ENCODE peak calls at places on chromosomes 5 and 9, in six cellular contexts. E is spleen, W is breast epithelium, N is esophagus squamous epithelium, L is GM12878, R is adrenal gland. D is an unnamed sample. For H3K27me3, the result is how much of the 10 kb centered on the place peaks cover.

GRCh38 chr5:166358127-166358840 is 1933.2 kb upstream of the WWC1 start:
- DNase-seq in E (no peak), W (no peak), N (no peak), L (no peak), R (no peak), D (no peak)

GRCh38 chr5:10467281-10468198 is 25.9 kb downstream of the ROPN1L start:
- DNase-seq in E (peak), W (no peak), N (no peak), L (no peak), R (no peak), D (no peak)

GRCh38 chr5:138752951-138753793 is at the start of gene CTNNA1:
- DNase-seq in E (peak), W (peak), N (no peak), L (no peak), R (peak), D (peak)

GRCh38 chr9:110939053-110939452 is 99.2 kb downstream of the LPAR1 start:
- DNase-seq in E (no peak), W (no peak), N (no peak), L (no peak), R (no peak), D (no peak)

GRCh38 chr5:109479260-109479860 is 69.6 kb upstream of the PJA2 start:
- DNase-seq in E (no peak), W (no peak), N (no peak), L (no peak), R (no peak), D (no peak)

GRCh38 chr9:99852617-99853016 is 30.9 kb downstream of the NR4A3 start:
- DNase-seq in E (no peak), W (no peak), N (no peak), L (no peak), R (no peak), D (no peak)

GRCh38 chr5:127844631-127845030 is 141.4 kb downstream of the CCDC192 start:
- DNase-seq in E (no peak), W (peak), N (no peak), L (no peak), R (no peak), D (no peak)

GRCh38 chr9:120892748-120893584 is 16.0 kb upstream of the PHF19 start:
- DNase-seq in E (no peak), W (no peak), N (no peak), L (no peak), R (no peak), D (no peak)

GRCh38 chr5:124698774-124699173 is 47.7 kb downstream of the ZNF608 start:
- DNase-seq in E (no peak), W (no peak), N (no peak), L (no peak), R (no peak), D (no peak)

GRCh38 chr9:90893706-90894105 is 92.1 kb downstream of the SYK start:
- DNase-seq in E (no peak), W (no peak), N (no peak), L (no peak), R (no peak), D (peak)

GRCh38 chr5:78610163-78610583 is 38.4 kb downstream of the LHFPL2 start:
- DNase-seq in E (no peak), W (no peak), N (no peak), L (no peak), R (no peak), D (no peak)

GRCh38 chr9:7869340-7869739 is 69.8 kb upstream of the DMAC1 start:
- DNase-seq in E (no peak), W (no peak), N (no peak), L (no peak), R (no peak), D (no peak)

GRCh38 chr5:14383923-14384322 is 197.7 kb upstream of the OTULINL start:
- DNase-seq in E (no peak), W (no peak), N (no peak), L (no peak), R (no peak), D (no peak)

DNA sequence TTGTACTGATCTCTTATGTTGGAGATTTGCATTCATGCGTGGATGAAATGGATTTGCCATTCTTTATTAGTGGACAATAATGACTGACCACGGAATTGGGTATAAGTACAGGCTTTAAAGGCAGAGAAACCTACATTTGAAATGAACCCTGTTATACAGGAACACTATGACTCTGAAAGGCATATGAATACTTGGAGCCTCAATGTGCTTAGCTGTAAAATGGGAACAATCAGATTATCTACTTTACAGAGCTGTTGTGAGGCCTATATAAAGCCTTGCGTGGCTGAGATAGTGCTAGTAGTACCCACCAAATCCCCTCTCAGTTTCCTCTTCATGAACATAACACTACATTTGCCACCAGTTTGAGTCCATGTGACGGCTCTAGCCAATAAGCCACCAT is 18.9 kb upstream of the MGAT1 start:
- DNase-seq in E (no peak), W (no peak), N (no peak), L (no peak), R (no peak), D (no peak)
- H3K4me3 ChIP-seq in E (no peak), W (no peak), N (no peak), L (no peak), R (no peak), D (no peak)

GRCh38 chr5:172611913-172612312 is 29.1 kb upstream of the NEURL1B start:
- DNase-seq in E (no peak), W (no peak), N (no peak), L (no peak), R (no peak), D (no peak)
- TF ChIP-seq POLR2A in E (no peak), W (no peak), N (no peak), L (no peak), R (no peak), D (no peak)

GRCh38 chr5:176631383-176631970 is 1.0 kb downstream of the EIF4E1B start:
- DNase-seq in E (no peak), W (no peak), N (no peak), L (no peak), R (no peak), D (no peak)
- H3K27me3 ChIP-seq in E (under half), W (under half), N (under half), L (under half), R (under half), D (under half)

DNA sequence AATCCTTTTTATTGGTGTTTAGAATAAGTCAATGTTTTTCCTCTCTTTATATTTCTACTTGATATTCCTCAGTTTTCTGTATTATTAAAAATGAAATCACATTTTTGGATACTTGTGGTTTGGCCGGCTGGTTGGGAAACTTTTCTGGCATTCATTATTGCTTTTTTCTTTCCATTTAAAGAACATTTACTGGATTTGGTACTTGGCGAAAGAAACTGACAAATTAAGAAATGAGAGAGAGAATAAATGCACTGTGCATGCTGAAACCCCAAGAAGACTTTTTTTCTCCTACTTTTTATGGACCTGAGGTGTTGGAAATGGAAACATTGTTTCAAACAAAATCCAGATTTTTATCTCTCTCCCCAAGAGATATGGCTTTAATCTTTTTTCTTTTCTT is 128.3 kb downstream of the SNX18 start:
- DNase-seq in E (no peak), W (no peak), N (no peak), L (no peak), R (no peak), D (no peak)
- H3K4me3 ChIP-seq in E (no peak), W (peak), N (no peak), L (no peak), R (no peak), D (no peak)